ENCODE peak calls at places on chromosomes 16 and 17, in six cellular contexts. X is GM13977, D is fibroblast of lung, P is colonic mucosa, S is nephron progenitor cell, T is body of pancreas. U is an unnamed sample.

GRCh38 chr17:82810644-82811430 is 29.0 kb downstream of the ZNF750 start:
- DNase-seq in D (no peak), P (no peak), X (no peak), S (no peak), T (no peak), U (no peak)

GRCh38 chr16:85995591-85996461 is 96.9 kb downstream of the IRF8 start:
- DNase-seq in S (no peak), P (no peak), D (no peak), T (no peak), X (no peak), U (no peak)

GRCh38 chr17:31327534-31328526 is 6.4 kb upstream of the EVI2A start:
- DNase-seq in S (no peak), P (no peak), D (peak; percentile 95), T (no peak), X (no peak), U (no peak)

GRCh38 chr17:29590261-29590978 is 972 bp upstream of the GIT1 start:
- DNase-seq in P (no peak), T (no peak), S (peak; percentile 26), D (peak; percentile 71), X (no peak), U (no peak)

GRCh38 chr17:38926290-38927070 is 1.1 kb downstream of the LASP1NB start:
- DNase-seq in T (no peak), X (peak; percentile 63), D (peak; percentile 60), S (no peak), P (no peak), U (no peak)

GRCh38 chr17:62968445-62968923 is 2.4 kb downstream of the TANC2 start:
- DNase-seq in X (peak; percentile 88), D (peak; percentile 89), S (peak; percentile 30), P (peak; percentile 59), T (peak; percentile 35), U (peak; percentile 83)

GRCh38 chr17:67666028-67666427 is 51.7 kb upstream of the NOL11 start:
- DNase-seq in T (no peak), D (no peak), X (no peak), S (no peak), P (no peak), U (no peak)

GRCh38 chr16:80344570-80344969 is 196.2 kb upstream of the DYNLRB2 start:
- DNase-seq in D (no peak), T (no peak), X (no peak), P (no peak), S (no peak), U (no peak)

GRCh38 chr16:49856741-49857330 is 924 bp upstream of the ZNF423 start:
- DNase-seq in X (peak; percentile 80), T (peak; percentile 79), P (peak; percentile 82), S (peak; percentile 79), D (peak; percentile 87), U (peak; percentile 29)

DNA sequence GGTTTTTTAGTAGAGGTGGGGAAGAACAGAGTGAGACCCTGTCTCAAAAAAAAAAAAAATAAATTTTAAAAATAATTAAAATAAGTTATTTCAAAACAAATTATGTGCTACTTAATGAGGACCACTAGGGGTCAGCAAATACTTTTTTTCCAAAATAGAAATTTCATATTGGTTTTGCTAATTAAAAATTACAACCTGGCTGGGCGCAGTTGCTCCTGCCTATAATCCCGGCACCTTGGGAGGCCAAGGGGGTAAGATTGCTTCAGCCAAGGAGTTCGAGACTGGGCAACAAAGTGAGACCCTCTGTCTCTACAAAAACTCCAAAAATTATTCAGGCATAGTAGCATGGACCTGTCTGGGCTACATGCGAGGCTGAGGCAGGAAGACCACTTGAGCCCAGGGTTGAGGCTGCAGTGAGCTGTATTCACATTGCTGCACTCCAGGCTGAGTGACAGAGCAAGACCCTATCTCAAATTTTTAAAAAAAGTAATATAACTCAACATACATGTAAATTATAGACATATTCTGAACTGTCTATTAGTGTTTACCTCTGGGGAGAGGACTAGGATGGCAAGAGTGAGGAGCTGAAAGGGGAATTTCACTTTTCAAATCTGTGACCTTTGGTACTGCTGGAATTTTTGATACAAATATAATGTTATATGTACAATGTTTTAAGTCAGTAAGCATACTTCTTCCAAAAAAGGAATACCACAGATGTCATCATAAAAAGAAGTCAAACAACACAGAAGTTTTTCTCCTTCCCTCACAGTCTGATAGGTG is 8.1 kb downstream of the MEIOB start:
- DNase-seq in X (no peak), P (no peak), S (no peak), D (peak; percentile 33), T (peak; percentile 27), U (peak; percentile 7)
- TF ChIP-seq CTCF in X (peak; percentile 30), P (peak; percentile 49), S (peak; percentile 69), D (peak; percentile 55), T (peak; percentile 67), U (peak; percentile 46)

DNA sequence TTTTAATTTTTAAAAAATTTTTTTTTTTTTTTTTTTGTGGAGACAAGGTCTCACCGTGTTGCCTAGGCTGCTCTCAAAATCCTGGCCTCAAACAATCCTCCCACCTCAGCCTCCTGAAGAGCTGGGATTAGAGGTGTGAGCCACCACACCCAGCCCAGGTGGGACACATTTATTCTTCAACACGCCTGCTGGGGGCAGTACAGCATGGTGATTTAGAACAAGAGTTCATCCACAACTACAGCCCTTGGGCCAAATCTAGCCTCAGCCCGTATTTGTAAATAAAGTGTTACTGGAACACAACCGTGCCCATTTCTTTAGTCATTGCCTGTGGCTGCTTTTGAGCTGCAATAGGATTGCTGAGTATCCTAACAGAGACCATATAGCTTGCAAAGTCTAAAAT is 92.8 kb downstream of the KATNIP start:
- DNase-seq in D (peak; percentile 20), S (no peak), P (no peak), X (no peak), T (no peak), U (no peak)
- TF ChIP-seq CTCF in D (peak; percentile 26), S (no peak), P (no peak), X (peak; percentile 33), T (no peak), U (peak; percentile 8)

DNA sequence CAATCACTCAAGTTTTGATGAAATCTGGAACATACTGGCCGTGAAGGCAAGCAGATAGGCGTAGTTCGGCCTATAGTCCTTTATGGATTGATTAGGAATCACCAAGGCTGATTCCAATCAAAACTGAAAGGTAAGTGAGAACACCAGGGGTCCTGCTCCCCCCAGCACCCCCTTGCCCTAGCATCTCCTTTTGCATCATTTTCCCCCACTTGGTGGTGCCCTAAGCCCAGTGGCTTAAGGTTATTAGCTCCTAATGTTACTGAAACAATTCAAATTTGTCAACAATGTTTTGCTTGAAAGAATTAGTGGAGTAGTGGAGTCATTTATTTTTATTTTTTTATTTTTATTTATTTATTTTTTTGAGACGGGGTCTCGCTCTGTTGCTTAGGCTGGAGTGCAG is 4.9 kb downstream of the SLFN14 start:
- DNase-seq in S (no peak), T (no peak), X (no peak), P (no peak), D (no peak), U (no peak)
- TF ChIP-seq CTCF in S (no peak), T (peak; percentile 29), X (peak; percentile 34), P (no peak), D (peak; percentile 17), U (no peak)

DNA sequence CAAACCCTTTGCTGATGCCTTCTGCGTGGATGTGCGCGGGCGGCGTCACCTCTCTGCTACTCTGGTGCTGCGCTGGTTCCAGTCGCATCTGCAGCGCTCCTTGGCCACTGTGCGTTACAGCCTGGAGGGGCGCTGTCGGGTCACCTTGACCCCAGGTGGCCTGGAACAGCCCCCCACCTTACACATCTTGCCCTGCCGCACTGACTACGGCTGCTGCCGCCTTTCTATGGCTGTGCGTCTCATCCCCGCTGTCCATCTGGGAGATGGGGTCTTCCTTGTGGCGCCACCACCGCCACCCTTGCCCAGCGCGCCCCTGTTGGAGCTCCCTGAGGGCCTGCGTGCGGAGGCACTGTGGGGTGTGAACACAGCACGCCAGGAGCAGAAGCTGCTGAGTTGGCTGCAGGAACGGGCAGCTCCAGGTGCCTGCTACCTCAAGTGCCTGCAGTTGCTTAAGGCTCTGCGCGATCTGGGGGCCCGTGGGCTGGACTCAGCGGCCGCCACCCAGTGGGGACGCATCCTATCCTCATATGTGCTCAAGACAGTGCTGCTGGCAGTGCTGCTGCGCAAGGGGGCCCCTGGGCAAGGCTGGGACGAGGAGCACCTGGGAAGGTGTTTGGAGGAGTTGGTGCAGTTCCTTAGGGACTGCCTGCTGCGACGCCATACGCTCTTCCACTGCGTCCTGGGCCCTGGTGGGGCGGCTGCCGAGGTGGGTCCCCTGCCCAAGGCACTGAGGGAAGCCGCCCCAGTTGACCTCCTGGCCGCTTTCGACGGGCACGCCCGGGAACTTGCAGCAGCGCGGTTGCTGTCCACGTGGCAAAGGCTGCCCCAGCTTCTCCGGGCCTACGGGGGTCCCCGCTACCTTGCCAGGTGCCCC is 1.6 kb downstream of the ITPRIPL2 start:
- DNase-seq in S (no peak), T (no peak), D (no peak), X (no peak), P (no peak), U (no peak)
- TF ChIP-seq CTCF in S (no peak), T (no peak), D (peak; percentile 22), X (no peak), P (no peak), U (peak; percentile 34)

DNA sequence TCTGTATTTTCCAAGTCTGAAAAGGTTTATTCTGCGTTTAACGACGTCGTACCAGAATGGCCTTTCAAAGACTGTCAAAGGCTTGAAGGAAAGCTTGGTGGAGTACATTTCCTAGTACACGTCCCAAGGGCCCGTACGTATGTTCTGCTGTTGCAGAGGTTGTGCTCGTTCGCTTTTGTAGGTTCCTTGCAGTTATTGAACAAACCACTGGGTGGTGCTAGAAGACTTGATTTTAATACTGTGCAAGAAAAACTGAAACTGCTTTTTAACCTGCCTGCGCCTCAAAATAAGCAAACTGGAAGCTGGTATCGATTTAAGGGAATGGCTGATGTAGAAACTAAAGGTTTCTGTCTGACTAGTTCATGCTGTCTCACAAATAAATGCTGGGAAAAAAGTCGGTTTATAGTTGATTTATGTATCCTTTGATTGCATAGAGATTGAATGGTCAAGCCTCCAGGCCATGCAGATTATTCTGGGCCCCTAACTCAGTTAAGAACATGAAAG is 54.6 kb downstream of the USP10 start:
- DNase-seq in S (peak; percentile 69), P (peak; percentile 84), D (peak; percentile 79), T (peak; percentile 69), X (peak; percentile 73), U (peak; percentile 78)
- TF ChIP-seq CTCF in S (peak; percentile 85), P (peak; percentile 62), D (peak; percentile 74), T (peak; percentile 79), X (peak; percentile 73), U (peak; percentile 74)

DNA sequence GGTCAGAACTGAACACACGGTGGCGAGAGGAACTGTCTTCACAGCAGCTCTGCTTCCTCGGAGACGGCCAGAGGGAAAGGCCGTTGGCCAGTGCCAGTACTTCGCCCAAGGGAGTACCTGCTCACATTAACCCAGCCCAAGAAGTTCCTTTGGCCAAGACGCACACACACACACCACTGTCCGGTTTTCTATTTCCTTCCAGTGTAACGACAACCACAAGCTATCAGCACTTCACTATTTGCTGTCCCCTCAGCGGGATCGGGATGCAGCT is 735 bp upstream of the GGNBP2 start:
- DNase-seq in T (no peak), P (no peak), X (peak; percentile 40), S (no peak), D (peak; percentile 55), U (no peak)
- TF ChIP-seq CTCF in T (peak; percentile 10), P (no peak), X (peak; percentile 34), S (no peak), D (peak; percentile 15), U (peak; percentile 10)

GRCh38 chr17:77140166-77140877 is 447 bp upstream of the SEC14L1 start:
- DNase-seq in S (peak; percentile 100), D (peak; percentile 96), X (peak; percentile 98), T (peak; percentile 99), P (peak; percentile 100), U (peak; percentile 96)
- TF ChIP-seq CTCF in S (no peak), D (no peak), X (no peak), T (peak; percentile 26), P (no peak), U (no peak)

GRCh38 chr16:64455275-64455674 is 666.6 kb downstream of the CDH11 start:
- DNase-seq in T (no peak), X (no peak), P (no peak), S (no peak), D (peak; percentile 48), U (no peak)
- TF ChIP-seq CTCF in T (no peak), X (no peak), P (no peak), S (no peak), D (peak; percentile 41), U (peak; percentile 30)